ENCODE peak calls at places on chromosomes 7 and 10, in eight cellular contexts. N is NCI-H1105 treated with DMSO at 0.1 percent for 48 hours, J is astrocyte of the spinal cord, Q is HAP-1, S is germinal center, M is Peyer's patch, O is HL-60, U is choroid plexus epithelial cell. B is an unnamed sample.
A peak's percentile ranks its signal among the peaks of the same experiment; 100 is the strongest.

GRCh38 chr7:115724400-115725056 is 306.0 kb downstream of the TFEC start:
- DNase-seq in O (no peak), Q (peak; percentile 24), N (peak; percentile 98), S (no peak), J (no peak), U (no peak), M (no peak), B (peak; percentile 30)

GRCh38 chr7:139950881-139951525 is 111.7 kb downstream of the PARP12 start:
- DNase-seq in M (no peak), Q (no peak), U (no peak), J (no peak), S (no peak), N (no peak), O (no peak), B (no peak)

GRCh38 chr10:99913831-99914235 is 95.9 kb downstream of the DNMBP start:
- DNase-seq in J (peak; percentile 26), U (no peak), Q (peak; percentile 97), O (no peak), S (no peak), N (no peak), M (peak; percentile 58), B (no peak)

GRCh38 chr10:22874189-22874854 is 53.5 kb upstream of the ARMC3 start:
- DNase-seq in Q (peak; percentile 77), O (no peak), J (no peak), M (no peak), N (peak; percentile 86), U (no peak), S (no peak), B (no peak)

GRCh38 chr7:76089865-76090495 is 42.1 kb downstream of the MDH2 start:
- DNase-seq in J (peak; percentile 58), S (no peak), U (no peak), N (no peak), O (no peak), Q (no peak), M (no peak), B (peak; percentile 39)

GRCh38 chr7:120862987-120863386 is 5.0 kb upstream of the TSPAN12 start:
- DNase-seq in N (no peak), O (no peak), J (no peak), M (no peak), S (no peak), Q (no peak), U (peak; percentile 16), B (no peak)

GRCh38 chr10:79378383-79378646 is 31.0 kb downstream of the PPIF start:
- DNase-seq in S (no peak), M (no peak), U (no peak), J (no peak), O (no peak), Q (no peak), N (no peak), B (no peak)

GRCh38 chr10:122140941-122141623 is 130.0 kb upstream of the BTBD16 start:
- DNase-seq in U (peak; percentile 91), S (no peak), M (no peak), O (peak; percentile 32), Q (no peak), J (peak; percentile 95), N (no peak), B (peak; percentile 93)

GRCh38 chr7:38748056-38748610 is 117.0 kb upstream of the AMPH start:
- DNase-seq in N (no peak), Q (no peak), U (peak; percentile 62), M (no peak), J (peak; percentile 13), O (no peak), S (no peak), B (peak; percentile 17)

GRCh38 chr10:54454271-54454670 is 346.8 kb downstream of the PCDH15 start:
- DNase-seq in Q (no peak), O (no peak), S (no peak), M (no peak), J (no peak), N (no peak), U (no peak), B (no peak)

GRCh38 chr10:23344251-23344841 is at the start of gene C10orf67:
- DNase-seq in U (peak; percentile 68), N (peak; percentile 26), S (peak; percentile 42), J (peak; percentile 30), O (no peak), Q (peak; percentile 40), M (no peak), B (peak; percentile 52)

GRCh38 chr10:77247076-77247561 is 390.5 kb downstream of the KCNMA1 start:
- DNase-seq in S (no peak), N (no peak), U (peak; percentile 92), M (no peak), J (peak; percentile 67), O (no peak), Q (no peak), B (peak; percentile 10)

GRCh38 chr10:91596821-91597396 is 36.0 kb downstream of the PPP1R3C start:
- DNase-seq in O (no peak), Q (no peak), U (peak; percentile 88), M (no peak), N (no peak), S (no peak), J (peak; percentile 80), B (no peak)

GRCh38 chr7:151008511-151009323 is 15.6 kb downstream of the ATG9B start:
- DNase-seq in Q (no peak), M (peak; percentile 82), U (peak; percentile 46), O (no peak), N (no peak), S (peak; percentile 80), J (no peak), B (peak; percentile 57)

GRCh38 chr10:17286562-17287089 is 58.6 kb downstream of the VIM start:
- DNase-seq in U (no peak), N (no peak), S (no peak), O (no peak), J (no peak), Q (no peak), M (no peak), B (no peak)

GRCh38 chr7:14841086-14841485 is 61.5 kb downstream of the DGKB start:
- DNase-seq in Q (no peak), S (no peak), M (no peak), J (no peak), U (peak; percentile 11), O (no peak), N (no peak), B (no peak)

GRCh38 chr7:111929258-111929657 is 276.9 kb downstream of the DOCK4 start:
- DNase-seq in M (no peak), U (no peak), O (no peak), N (no peak), Q (no peak), J (no peak), S (no peak), B (no peak)

GRCh38 chr10:75465110-75465509 is 33.7 kb downstream of the LRMDA start:
- DNase-seq in J (no peak), M (no peak), S (no peak), O (peak; percentile 18), Q (no peak), N (no peak), U (peak; percentile 18), B (no peak)

GRCh38 chr10:12531305-12531738 is 182.0 kb downstream of the CAMK1D start:
- DNase-seq in O (no peak), N (no peak), J (no peak), U (peak; percentile 31), M (no peak), S (no peak), Q (no peak), B (no peak)

GRCh38 chr10:122018951-122019413 is 30.0 kb downstream of the TACC2 start:
- DNase-seq in O (no peak), N (peak; percentile 25), M (peak; percentile 71), J (no peak), U (no peak), Q (no peak), S (no peak), B (no peak)

GRCh38 chr7:78510580-78511188 is 712.1 kb downstream of the PHTF2 start:
- DNase-seq in O (peak; percentile 17), S (peak; percentile 3), J (peak; percentile 51), M (no peak), N (peak; percentile 36), U (peak; percentile 65), Q (peak; percentile 54), B (no peak)

B was measured in Caki2.